ENCODE peak calls at places on chromosomes 4 and X, in six cellular contexts. K is pancreas, Q is GM12864, L is cardiac fibroblast, G is foreskin fibroblast, B is heart left ventricle. Y is an unnamed sample.

GRCh38 chrX:133928365-133928764 is 57.0 kb downstream of the GPC3 start:
- DNase-seq in K (no peak), Q (no peak), L (no peak), G (no peak), B (no peak), Y (no peak)

GRCh38 chrX:9339603-9340569 is 125.0 kb upstream of the TBL1X start:
- DNase-seq in K (no peak), Q (no peak), L (no peak), G (no peak), B (peak), Y (peak)

GRCh38 chr4:57095956-57096355 is 14.2 kb downstream of the IGFBP7 start:
- DNase-seq in K (no peak), Q (no peak), L (peak), G (no peak), B (no peak), Y (no peak)

GRCh38 chr4:92646826-92647225 is 343.1 kb downstream of the GRID2 start:
- DNase-seq in K (no peak), Q (no peak), L (no peak), G (no peak), B (no peak), Y (no peak)

GRCh38 chr4:159070742-159071141 is 32.1 kb upstream of the RAPGEF2 start:
- DNase-seq in K (no peak), Q (no peak), L (peak), G (peak), B (no peak), Y (no peak)

GRCh38 chr4:176883681-176884418 is 91.1 kb upstream of the VEGFC start:
- DNase-seq in K (no peak), Q (no peak), L (peak), G (peak), B (peak), Y (no peak)

GRCh38 chrX:15493118-15494082 is at the start of gene PIR:
- DNase-seq in K (peak), Q (peak), L (peak), G (peak), B (peak), Y (peak)

GRCh38 chrX:151999813-152000212 is 25.3 kb upstream of the GABRE start:
- DNase-seq in K (no peak), Q (no peak), L (no peak), G (no peak), B (no peak), Y (no peak)

GRCh38 chrX:153988493-153988892 is 15.9 kb downstream of the TMEM187 start:
- DNase-seq in K (no peak), Q (no peak), L (no peak), G (no peak), B (no peak), Y (no peak)

DNA sequence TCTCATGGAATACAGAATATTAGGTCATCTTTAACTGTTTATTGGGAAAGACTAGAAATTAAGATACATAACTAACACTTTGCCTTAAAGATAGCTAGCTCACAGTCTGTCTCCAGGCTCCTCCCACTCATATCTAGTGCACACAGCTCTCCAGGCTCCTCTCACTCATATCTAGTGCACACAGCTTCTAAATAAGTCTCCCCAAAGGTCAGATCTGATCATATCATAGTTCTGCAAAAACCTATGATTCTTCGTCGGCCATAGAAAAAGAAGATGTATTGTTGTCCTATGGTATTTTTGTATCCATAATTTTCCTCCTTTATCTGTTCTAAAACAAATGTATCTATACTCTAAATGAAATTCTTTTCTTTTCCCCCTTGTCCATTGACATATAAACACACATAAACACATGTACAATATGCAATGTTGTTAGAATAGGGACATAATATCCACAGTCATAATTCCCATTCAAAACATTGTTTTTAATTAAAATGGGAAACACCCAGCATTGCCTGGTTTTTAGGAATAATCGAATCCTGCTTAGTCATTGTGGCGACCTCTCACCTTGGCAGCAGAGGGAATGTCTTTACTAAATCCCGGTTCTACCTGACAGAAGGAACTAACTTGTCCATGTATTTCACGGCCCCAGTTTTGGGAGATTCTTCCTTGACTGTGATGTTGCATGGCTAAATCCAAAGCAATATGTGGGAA is 1282.0 kb downstream of the PCDH7 start:
- DNase-seq in K (no peak), Q (no peak), L (no peak), G (no peak), B (no peak), Y (no peak)
- H3K4me3 ChIP-seq in K (no peak), Q (no peak), L (no peak), G (no peak), B (no peak), Y (no peak)

GRCh38 chrX:10447577-10448214 is 172.7 kb downstream of the MID1 start:
- DNase-seq in K (peak), Q (no peak), L (peak), G (peak), B (no peak), Y (no peak)
- TF ChIP-seq CTCF in K (no peak), Q (no peak), L (no peak), G (no peak), B (no peak), Y (no peak)

DNA sequence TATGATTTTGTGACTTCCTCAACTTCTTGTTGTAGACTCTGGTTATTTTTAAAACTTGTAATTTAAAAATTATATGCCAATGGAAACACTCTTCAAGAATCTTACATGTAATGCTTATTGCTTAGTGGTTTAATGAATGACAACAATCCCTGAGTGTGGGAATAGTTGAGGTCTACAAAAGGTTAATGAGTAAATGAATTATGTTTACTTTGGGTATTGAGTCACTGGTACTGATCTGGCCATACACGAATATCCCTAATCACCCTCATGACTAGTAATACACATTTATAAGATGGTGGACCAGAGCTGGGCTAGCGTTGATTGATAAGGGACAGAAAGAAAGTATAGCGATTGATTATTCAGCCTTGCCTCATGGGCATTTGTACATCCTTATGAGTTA is 47.1 kb downstream of the FGF2 start:
- DNase-seq in K (no peak), Q (no peak), L (peak), G (peak), B (no peak), Y (no peak)
- H3K4me3 ChIP-seq in K (no peak), Q (no peak), L (no peak), G (no peak), B (no peak), Y (no peak)

GRCh38 chr4:45349859-45350258 is 623.5 kb upstream of the GNPDA2 start:
- DNase-seq in K (no peak), Q (no peak), L (no peak), G (no peak), B (no peak), Y (no peak)

GRCh38 chr4:45347056-45347455 is 620.7 kb upstream of the GNPDA2 start:
- DNase-seq in K (no peak), Q (no peak), L (no peak), G (no peak), B (no peak), Y (no peak)

GRCh38 chr4:45350438-45350837 is 624.1 kb upstream of the GNPDA2 start:
- DNase-seq in K (no peak), Q (no peak), L (peak), G (no peak), B (no peak), Y (peak)

DNA sequence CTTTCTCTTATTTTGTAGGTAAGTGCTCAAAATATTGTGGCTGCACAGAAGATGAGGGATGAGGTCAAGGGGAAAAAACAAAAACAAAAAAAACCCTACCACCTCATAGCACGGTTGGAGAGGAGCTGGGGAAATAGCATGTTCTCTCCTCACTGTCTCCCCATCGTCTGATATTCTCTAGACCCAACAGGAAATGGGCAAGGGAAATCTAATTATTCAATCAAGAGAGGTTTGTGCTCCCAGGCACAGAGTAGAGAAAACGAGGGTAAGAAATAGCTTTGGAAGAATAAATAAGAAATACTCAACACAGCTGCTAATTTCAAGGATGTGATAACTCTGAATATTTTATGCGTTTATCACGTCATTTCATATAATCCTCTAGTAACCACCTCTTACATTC is 619.2 kb upstream of the GNPDA2 start:
- DNase-seq in K (no peak), Q (no peak), L (no peak), G (no peak), B (no peak), Y (no peak)
- TF ChIP-seq CTCF in K (no peak), Q (no peak), L (no peak), G (no peak), B (no peak), Y (no peak)

DNA sequence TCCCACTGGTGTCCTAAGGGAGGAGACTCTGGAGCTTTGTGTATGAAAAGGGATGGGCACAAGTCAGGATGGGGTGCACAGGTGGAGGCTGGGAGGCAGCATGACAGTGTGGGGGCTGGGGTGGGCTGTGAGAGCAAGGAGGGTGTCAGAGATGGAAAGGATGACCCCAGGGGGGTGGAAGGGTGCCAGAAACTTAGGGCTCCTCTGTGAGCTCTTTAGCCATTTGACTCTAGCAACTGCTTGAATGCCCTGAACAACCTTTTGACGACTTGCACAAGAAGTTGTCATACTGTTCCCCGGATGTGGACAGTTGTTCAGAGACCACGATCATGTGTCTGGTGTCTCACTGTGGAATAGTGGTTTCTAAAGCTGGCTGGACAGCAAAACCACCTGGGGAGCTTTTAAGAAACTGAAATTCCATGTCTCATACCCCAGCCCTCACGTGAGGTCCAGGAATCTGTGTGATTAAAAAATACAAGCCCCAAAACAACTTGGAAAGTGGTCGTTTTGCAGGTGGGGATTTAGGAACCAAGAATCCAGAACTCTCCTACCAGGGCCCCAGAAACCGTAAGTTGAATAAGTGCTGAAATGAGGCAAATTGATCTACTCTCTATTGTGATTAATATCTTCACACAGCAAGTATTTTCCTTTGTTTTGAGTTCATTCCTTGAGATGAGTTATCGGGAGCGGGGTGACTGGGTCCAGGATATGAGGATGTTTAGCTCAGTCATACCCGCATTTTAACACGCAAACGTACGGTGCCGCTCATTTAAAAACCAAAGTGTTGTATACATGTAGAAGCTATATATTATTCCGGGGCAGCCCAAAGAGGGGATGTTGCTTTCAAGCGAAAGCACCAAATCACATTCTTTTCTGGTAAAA is 3.4 kb downstream of the RHOH start:
- DNase-seq in K (no peak), Q (peak), L (peak), G (no peak), B (no peak), Y (peak)
- H3K4me3 ChIP-seq in K (no peak), Q (peak), L (no peak), G (no peak), B (no peak), Y (peak)

DNA sequence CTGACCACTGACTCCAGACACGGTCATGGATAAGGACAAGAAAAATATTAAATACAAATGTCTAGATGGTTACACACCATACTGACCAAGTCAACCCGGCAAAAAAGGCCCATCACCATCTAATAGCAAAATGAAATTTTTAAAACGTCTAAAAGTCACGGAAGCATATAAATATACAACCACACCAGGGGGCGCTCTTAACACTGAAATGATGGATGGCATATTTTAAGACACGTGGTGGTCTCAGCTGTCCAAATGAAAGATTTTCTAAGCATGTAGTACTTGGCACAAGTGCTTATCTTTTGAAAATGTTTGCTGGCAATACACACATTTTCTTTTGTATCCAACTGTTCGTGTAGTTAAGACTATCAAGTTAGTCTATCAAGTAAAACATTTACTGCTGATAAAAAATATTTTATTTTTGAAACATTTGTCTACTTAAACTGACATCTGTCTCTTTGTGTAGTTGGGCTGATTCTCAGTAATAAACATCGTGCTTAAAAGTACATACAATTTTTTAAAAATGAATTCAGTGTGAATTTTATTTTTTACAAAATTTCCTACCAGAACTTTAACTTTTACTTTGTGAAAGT is 64.6 kb downstream of the COX7B2 start:
- DNase-seq in K (peak), Q (peak), L (peak), G (peak), B (no peak), Y (peak)
- TF ChIP-seq CTCF in K (peak), Q (peak), L (peak), G (peak), B (peak), Y (peak)

Y was measured in GM12865.